ENCODE peak calls at places on chromosome 3, in five cellular contexts. F is CD8-positive, alpha-beta T cell; D is hepatocyte; G is tibial artery; C is mucosa of descending colon. Q is an unnamed sample. For H3K4me1, the result is how much of the 10 kb centered on the place peaks cover.

GRCh38 chr3:78645628-78646310 is 1122.0 kb downstream of the ROBO1 start:
- DNase-seq in D (peak), C (no peak), G (no peak), F (no peak), Q (peak)

GRCh38 chr3:134877788-134878187 is 82.7 kb downstream of the EPHB1 start:
- DNase-seq in C (no peak), G (no peak), D (no peak), F (no peak), Q (no peak)

GRCh38 chr3:12287727-12288465 is 974 bp upstream of the PPARG start:
- DNase-seq in F (no peak), D (peak), C (peak), G (peak), Q (peak)

GRCh38 chr3:127700406-127700805 is 27.7 kb downstream of the ABTB1 start:
- DNase-seq in D (no peak), F (no peak), G (peak), C (no peak), Q (no peak)

GRCh38 chr3:100496711-100497261 is 4.4 kb downstream of the TMEM45A start:
- DNase-seq in G (no peak), F (no peak), C (no peak), D (no peak), Q (no peak)

GRCh38 chr3:65951836-65952505 is 86.7 kb downstream of the MAGI1 start:
- DNase-seq in G (no peak), F (no peak), D (no peak), C (no peak), Q (no peak)

GRCh38 chr3:128573707-128574162 is 76.9 kb downstream of the RPN1 start:
- DNase-seq in C (no peak), G (no peak), D (no peak), F (no peak), Q (no peak)

GRCh38 chr3:134937256-134938023 is 142.4 kb downstream of the EPHB1 start:
- DNase-seq in F (no peak), C (no peak), G (no peak), D (peak), Q (no peak)

GRCh38 chr3:9916346-9916733 is 558 bp upstream of the IL17RC start:
- DNase-seq in F (no peak), C (no peak), D (no peak), G (no peak), Q (no peak)

GRCh38 chr3:53705024-53705750 is 141.0 kb downstream of the CHDH start:
- DNase-seq in C (no peak), G (no peak), D (no peak), F (no peak), Q (no peak)

GRCh38 chr3:64354221-64354620 is 129.0 kb upstream of the PRICKLE2 start:
- DNase-seq in F (no peak), G (no peak), D (no peak), C (no peak), Q (no peak)
- H3K4me1 ChIP-seq in F (under half), G (under half), D (under half), C (under half), Q (under half)

DNA sequence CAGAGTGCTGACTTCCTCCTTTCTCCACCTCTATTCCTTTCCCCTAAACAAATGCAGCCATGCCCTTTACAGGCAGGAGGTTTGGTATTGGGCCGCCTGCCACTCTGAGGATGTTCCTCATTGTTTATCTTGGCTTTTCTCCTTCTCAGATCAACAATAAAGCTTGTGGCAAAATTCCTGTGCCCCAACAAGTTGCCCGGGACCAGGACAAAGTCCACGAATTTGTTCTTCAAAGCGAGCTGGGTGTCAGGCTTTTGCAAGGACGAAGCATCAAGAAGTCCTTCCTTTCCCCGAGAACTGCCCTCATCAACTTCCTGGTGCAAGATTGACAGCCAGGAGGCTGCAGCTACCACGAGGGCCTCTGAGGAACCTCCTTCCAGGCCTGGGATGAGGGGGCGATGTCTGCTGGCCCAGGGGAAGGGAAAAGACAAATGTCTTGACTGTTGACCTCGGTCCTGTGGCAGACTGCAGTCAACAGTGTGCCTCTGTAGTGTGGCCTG is 47.3 kb upstream of the LIMD1 start:
- DNase-seq in F (no peak), D (no peak), C (no peak), G (no peak), Q (peak)
- H3K4me1 ChIP-seq in F (under half), D (under half), C (under half), G (under half), Q (under half)

GRCh38 chr3:125051205-125051604 is 4.6 kb downstream of the HEG1 start:
- DNase-seq in C (no peak), D (no peak), G (no peak), F (no peak), Q (no peak)
- H3K4me1 ChIP-seq in C (under half), D (under half), G (half or more), F (under half), Q (under half)

DNA sequence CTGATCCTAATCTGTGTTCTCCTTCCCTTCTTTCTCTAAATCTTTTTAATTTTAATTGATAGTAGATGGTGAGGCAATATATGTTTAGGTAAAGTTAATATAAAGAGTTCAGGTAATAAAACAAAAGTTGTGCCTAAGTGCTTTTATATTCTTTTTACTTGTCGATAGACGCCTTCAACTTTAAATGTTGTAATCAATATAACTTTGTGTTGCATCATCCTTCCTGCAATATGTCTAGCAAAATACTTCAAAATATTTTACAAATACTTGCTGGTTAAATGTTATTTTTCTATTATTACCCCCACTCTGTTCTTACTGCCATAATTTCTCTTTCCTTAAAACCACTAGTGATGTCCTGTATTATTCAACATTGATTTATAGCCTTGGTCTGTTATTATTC is 92.4 kb downstream of the NAALADL2 start:
- DNase-seq in F (no peak), C (no peak), D (no peak), G (no peak), Q (no peak)
- H3K4me1 ChIP-seq in F (under half), C (under half), D (under half), G (under half), Q (under half)

GRCh38 chr3:58016710-58017109 is 8.5 kb downstream of the FLNB start:
- DNase-seq in C (no peak), F (no peak), G (no peak), D (no peak), Q (no peak)

GRCh38 chr3:58012302-58012701 is 4.1 kb downstream of the FLNB start:
- DNase-seq in F (no peak), G (no peak), D (no peak), C (no peak), Q (no peak)

GRCh38 chr3:58013099-58013498 is 4.9 kb downstream of the FLNB start:
- DNase-seq in D (no peak), F (no peak), G (no peak), C (no peak), Q (no peak)

GRCh38 chr3:58013973-58014649 is 5.9 kb downstream of the FLNB start:
- DNase-seq in D (peak), G (peak), F (no peak), C (no peak), Q (no peak)

DNA sequence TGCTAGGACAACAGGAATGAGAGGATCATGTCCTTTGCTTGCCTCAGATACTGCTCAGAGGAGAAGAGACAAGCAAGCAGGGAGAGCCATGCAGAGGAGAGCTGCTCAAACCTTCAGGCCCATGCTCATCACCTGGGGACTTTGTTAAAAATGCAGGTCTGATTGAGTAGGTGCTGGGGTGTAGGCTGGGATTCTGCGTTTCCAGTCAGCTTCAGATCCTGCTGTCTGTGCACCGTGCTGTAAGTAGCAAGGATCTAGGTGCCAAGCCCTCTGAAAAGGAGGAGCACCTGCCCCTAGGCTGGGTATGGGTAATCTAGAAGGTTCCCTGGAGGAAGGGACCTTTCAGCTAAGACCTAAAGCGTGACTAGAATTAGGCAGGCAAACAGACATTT is 7.3 kb downstream of the FLNB start:
- DNase-seq in D (no peak), F (no peak), C (no peak), G (no peak), Q (no peak)
- H3K4me1 ChIP-seq in D (half or more), F (under half), C (half or more), G (half or more), Q (under half)

DNA sequence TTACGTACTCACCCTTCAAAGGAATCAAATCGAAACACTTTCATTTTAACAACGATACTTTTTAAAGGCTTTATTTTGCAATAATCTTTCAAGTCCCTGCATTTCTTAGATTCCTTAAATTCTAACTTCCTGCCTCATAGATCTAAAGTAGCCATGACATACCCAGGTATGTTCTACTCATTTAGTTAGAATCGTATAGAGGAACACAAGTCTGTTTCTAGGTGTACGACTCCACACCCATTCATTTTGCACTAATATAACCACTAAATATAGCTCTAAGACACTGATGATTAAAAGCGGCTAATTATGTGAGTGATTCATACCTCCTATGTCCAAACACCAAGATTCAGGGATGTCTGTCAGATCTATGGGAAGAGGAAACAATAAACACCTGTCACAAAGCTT is 1.3 kb downstream of the ATP13A3 start:
- DNase-seq in C (no peak), G (no peak), D (no peak), F (no peak), Q (no peak)
- H3K4me1 ChIP-seq in C (under half), G (half or more), D (under half), F (under half), Q (under half)

GRCh38 chr3:141385386-141386079 is 17.2 kb downstream of the ZBTB38 start:
- DNase-seq in G (no peak), D (no peak), C (no peak), F (no peak), Q (no peak)

GRCh38 chr3:141383555-141384129 is 15.3 kb downstream of the ZBTB38 start:
- DNase-seq in F (no peak), C (no peak), G (no peak), D (no peak), Q (no peak)

GRCh38 chr3:141384575-141384974 is 16.3 kb downstream of the ZBTB38 start:
- DNase-seq in C (no peak), G (no peak), D (no peak), F (no peak), Q (no peak)

GRCh38 chr3:141382571-141382970 is 14.3 kb downstream of the ZBTB38 start:
- DNase-seq in G (no peak), F (no peak), D (no peak), C (no peak), Q (no peak)

GRCh38 chr3:141384157-141384556 is 15.9 kb downstream of the ZBTB38 start:
- DNase-seq in C (no peak), G (no peak), F (no peak), D (no peak), Q (no peak)
- H3K4me1 ChIP-seq in C (under half), G (half or more), F (under half), D (under half), Q (under half)

GRCh38 chr3:122577409-122578028 is at the start of gene PARP15:
- DNase-seq in F (peak), C (peak), G (no peak), D (no peak), Q (no peak)

GRCh38 chr3:122578110-122578740 is 775 bp downstream of the PARP15 start:
- DNase-seq in D (no peak), F (no peak), G (no peak), C (no peak), Q (no peak)

GRCh38 chr3:122568755-122569154 is 4.6 kb downstream of the DTX3L start:
- DNase-seq in C (no peak), F (no peak), G (no peak), D (no peak), Q (peak)

GRCh38 chr3:122576174-122576940 is 1.1 kb upstream of the PARP15 start:
- DNase-seq in F (no peak), D (no peak), C (no peak), G (no peak), Q (no peak)

DNA sequence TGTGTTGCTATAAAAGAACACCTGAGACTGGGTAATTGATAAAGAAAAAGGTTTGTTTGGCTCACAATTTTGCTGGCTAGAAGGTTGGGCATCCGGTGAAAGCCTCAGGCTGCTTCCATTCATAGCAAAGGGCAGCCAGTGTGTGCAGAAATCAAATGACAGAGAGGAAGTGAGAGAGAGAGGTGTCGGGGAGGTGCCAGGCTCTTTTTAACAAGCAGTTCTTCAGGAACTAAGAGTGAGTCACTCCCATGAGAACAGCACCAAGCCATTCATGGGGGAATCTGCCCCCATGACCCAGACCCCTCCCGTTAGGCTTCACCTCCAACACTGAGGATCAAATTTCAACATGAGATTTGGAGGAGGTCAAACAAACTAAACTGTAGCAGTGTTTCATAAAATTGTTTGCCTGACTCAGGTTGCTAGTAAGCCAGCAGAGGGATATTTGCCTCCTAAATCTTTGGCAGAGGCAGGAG is 4.5 kb upstream of the PARP15 start:
- DNase-seq in C (no peak), F (peak), G (no peak), D (peak), Q (peak)
- H3K4me1 ChIP-seq in C (under half), F (under half), G (under half), D (under half), Q (under half)

GRCh38 chr3:184317201-184317600 is 2.8 kb downstream of the EIF4G1 start:
- DNase-seq in G (no peak), D (no peak), F (no peak), C (no peak), Q (no peak)

GRCh38 chr3:184314700-184315505 is 497 bp downstream of the EIF4G1 start:
- DNase-seq in G (peak), C (peak), D (peak), F (peak), Q (peak)

GRCh38 chr3:184316792-184317191 is 2.4 kb downstream of the EIF4G1 start:
- DNase-seq in D (no peak), C (no peak), G (no peak), F (no peak), Q (no peak)

GRCh38 chr3:184315506-184315867 is 1.1 kb downstream of the EIF4G1 start:
- DNase-seq in G (no peak), F (no peak), C (no peak), D (no peak), Q (no peak)

GRCh38 chr3:184315871-184316661 is 1.7 kb downstream of the EIF4G1 start:
- DNase-seq in D (peak), F (no peak), C (peak), G (no peak), Q (no peak)
- H3K4me1 ChIP-seq in D (under half), F (under half), C (under half), G (half or more), Q (under half)